ENCODE peak calls at places on chromosomes 12 and 14, in ten cellular contexts. One of them, this sample, is unnamed.
A peak's percentile ranks its signal among the peaks of the same experiment; 100 is the strongest.

GRCh38 chr14:76133103-76133502 is 18.6 kb upstream of the GPATCH2L start:
- DNase-seq in thyroid gland: peak; percentile 7
- DNase-seq in PC-3: peak; percentile 56
- DNase-seq in fibroblast of lung: peak; percentile 38
- DNase-seq in neural progenitor cell: peak; percentile 71
- DNase-seq in IMR-90: peak; percentile 24
- DNase-seq in aorta: no peak
- DNase-seq in heart right ventricle: no peak
- DNase-seq in Peyer's patch: no peak
- DNase-seq in hepatocyte: peak; percentile 50
- DNase-seq in this sample: no peak

GRCh38 chr12:139585-139984 is 73.0 kb downstream of the IQSEC3 start:
- DNase-seq in neural progenitor cell: peak; percentile 69
- DNase-seq in fibroblast of lung: peak; percentile 1
- DNase-seq in aorta: no peak
- DNase-seq in heart right ventricle: no peak
- DNase-seq in hepatocyte: peak; percentile 70
- DNase-seq in IMR-90: peak; percentile 20
- DNase-seq in thyroid gland: no peak
- DNase-seq in Peyer's patch: no peak
- DNase-seq in PC-3: no peak
- DNase-seq in this sample: no peak

GRCh38 chr12:49059385-49060232 is 985 bp downstream of the KMT2D start:
- DNase-seq in heart right ventricle: no peak
- DNase-seq in neural progenitor cell: peak; percentile 76
- DNase-seq in IMR-90: no peak
- DNase-seq in aorta: no peak
- DNase-seq in hepatocyte: peak; percentile 69
- DNase-seq in PC-3: peak; percentile 22
- DNase-seq in fibroblast of lung: peak; percentile 15
- DNase-seq in Peyer's patch: no peak
- DNase-seq in thyroid gland: peak; percentile 31
- DNase-seq in this sample: peak; percentile 38

GRCh38 chr14:102795060-102795925 is 18.0 kb downstream of the TRAF3 start:
- DNase-seq in PC-3: peak; percentile 83
- DNase-seq in neural progenitor cell: peak; percentile 26
- DNase-seq in heart right ventricle: peak; percentile 54
- DNase-seq in IMR-90: peak; percentile 91
- DNase-seq in thyroid gland: peak; percentile 60
- DNase-seq in Peyer's patch: peak; percentile 55
- DNase-seq in hepatocyte: peak; percentile 83
- DNase-seq in aorta: no peak
- DNase-seq in fibroblast of lung: peak; percentile 90
- DNase-seq in this sample: peak; percentile 86

GRCh38 chr12:724194-724855 is 28.1 kb upstream of the WNK1 start:
- DNase-seq in neural progenitor cell: no peak
- DNase-seq in thyroid gland: no peak
- DNase-seq in IMR-90: no peak
- DNase-seq in fibroblast of lung: no peak
- DNase-seq in hepatocyte: no peak
- DNase-seq in heart right ventricle: no peak
- DNase-seq in Peyer's patch: peak; percentile 29
- DNase-seq in PC-3: peak; percentile 58
- DNase-seq in aorta: no peak
- DNase-seq in this sample: no peak

GRCh38 chr12:121791671-121792496 is 1.6 kb downstream of the RHOF start:
- DNase-seq in thyroid gland: peak; percentile 65
- DNase-seq in aorta: no peak
- DNase-seq in fibroblast of lung: no peak
- DNase-seq in neural progenitor cell: no peak
- DNase-seq in heart right ventricle: no peak
- DNase-seq in hepatocyte: peak; percentile 76
- DNase-seq in IMR-90: no peak
- DNase-seq in PC-3: peak; percentile 96
- DNase-seq in Peyer's patch: no peak
- DNase-seq in this sample: peak; percentile 91

GRCh38 chr14:39431416-39432178 is 636 bp downstream of the FBXO33 start:
- DNase-seq in Peyer's patch: peak; percentile 56
- DNase-seq in PC-3: peak; percentile 40
- DNase-seq in thyroid gland: peak; percentile 56
- DNase-seq in heart right ventricle: peak; percentile 28
- DNase-seq in aorta: peak; percentile 82
- DNase-seq in fibroblast of lung: peak; percentile 24
- DNase-seq in hepatocyte: peak; percentile 70
- DNase-seq in neural progenitor cell: peak; percentile 73
- DNase-seq in IMR-90: peak; percentile 33
- DNase-seq in this sample: peak; percentile 53

GRCh38 chr12:94073441-94074051 is 74.8 kb upstream of the PLXNC1 start:
- DNase-seq in heart right ventricle: peak; percentile 23
- DNase-seq in fibroblast of lung: peak; percentile 14
- DNase-seq in neural progenitor cell: no peak
- DNase-seq in aorta: no peak
- DNase-seq in thyroid gland: peak; percentile 15
- DNase-seq in PC-3: no peak
- DNase-seq in IMR-90: peak; percentile 21
- DNase-seq in hepatocyte: no peak
- DNase-seq in Peyer's patch: no peak
- DNase-seq in this sample: no peak

GRCh38 chr14:70600382-70601157 is at the start of gene MED6:
- DNase-seq in fibroblast of lung: peak; percentile 91
- DNase-seq in Peyer's patch: peak; percentile 91
- DNase-seq in heart right ventricle: peak; percentile 96
- DNase-seq in aorta: peak; percentile 98
- DNase-seq in PC-3: peak; percentile 94
- DNase-seq in IMR-90: peak; percentile 86
- DNase-seq in hepatocyte: peak; percentile 97
- DNase-seq in neural progenitor cell: peak; percentile 97
- DNase-seq in thyroid gland: peak; percentile 94
- DNase-seq in this sample: peak; percentile 95

GRCh38 chr12:42511656-42512055 is 77.9 kb downstream of the PRICKLE1 start:
- DNase-seq in thyroid gland: no peak
- DNase-seq in Peyer's patch: no peak
- DNase-seq in IMR-90: no peak
- DNase-seq in neural progenitor cell: no peak
- DNase-seq in fibroblast of lung: no peak
- DNase-seq in aorta: no peak
- DNase-seq in heart right ventricle: no peak
- DNase-seq in PC-3: no peak
- DNase-seq in hepatocyte: no peak
- DNase-seq in this sample: no peak

GRCh38 chr12:10136637-10137205 is 6.7 kb upstream of the CLEC7A start:
- DNase-seq in IMR-90: no peak
- DNase-seq in hepatocyte: peak; percentile 20
- DNase-seq in thyroid gland: no peak
- DNase-seq in PC-3: no peak
- DNase-seq in heart right ventricle: no peak
- DNase-seq in fibroblast of lung: no peak
- DNase-seq in neural progenitor cell: no peak
- DNase-seq in Peyer's patch: no peak
- DNase-seq in aorta: no peak
- DNase-seq in this sample: peak; percentile 55

GRCh38 chr12:88472775-88473174 is 107.5 kb downstream of the KITLG start:
- DNase-seq in thyroid gland: no peak
- DNase-seq in PC-3: peak; percentile 61
- DNase-seq in hepatocyte: no peak
- DNase-seq in neural progenitor cell: no peak
- DNase-seq in heart right ventricle: no peak
- DNase-seq in aorta: no peak
- DNase-seq in Peyer's patch: no peak
- DNase-seq in fibroblast of lung: peak; percentile 37
- DNase-seq in IMR-90: peak; percentile 82
- DNase-seq in this sample: no peak

GRCh38 chr14:43143106-43143505 is 1364.0 kb downstream of the FSCB start:
- DNase-seq in PC-3: no peak
- DNase-seq in aorta: no peak
- DNase-seq in fibroblast of lung: no peak
- DNase-seq in IMR-90: no peak
- DNase-seq in thyroid gland: no peak
- DNase-seq in heart right ventricle: no peak
- DNase-seq in Peyer's patch: no peak
- DNase-seq in neural progenitor cell: no peak
- DNase-seq in hepatocyte: no peak
- DNase-seq in this sample: no peak

GRCh38 chr14:55957950-55958349 is 160.3 kb upstream of the PELI2 start:
- DNase-seq in thyroid gland: no peak
- DNase-seq in heart right ventricle: no peak
- DNase-seq in fibroblast of lung: no peak
- DNase-seq in aorta: no peak
- DNase-seq in PC-3: no peak
- DNase-seq in IMR-90: no peak
- DNase-seq in neural progenitor cell: peak; percentile 90
- DNase-seq in Peyer's patch: no peak
- DNase-seq in hepatocyte: no peak
- DNase-seq in this sample: no peak

GRCh38 chr12:41286426-41286825 is 98.3 kb downstream of the PDZRN4 start:
- DNase-seq in heart right ventricle: no peak
- DNase-seq in IMR-90: no peak
- DNase-seq in PC-3: peak; percentile 42
- DNase-seq in aorta: no peak
- DNase-seq in fibroblast of lung: no peak
- DNase-seq in neural progenitor cell: no peak
- DNase-seq in hepatocyte: peak; percentile 15
- DNase-seq in thyroid gland: no peak
- DNase-seq in Peyer's patch: no peak
- DNase-seq in this sample: no peak

DNA sequence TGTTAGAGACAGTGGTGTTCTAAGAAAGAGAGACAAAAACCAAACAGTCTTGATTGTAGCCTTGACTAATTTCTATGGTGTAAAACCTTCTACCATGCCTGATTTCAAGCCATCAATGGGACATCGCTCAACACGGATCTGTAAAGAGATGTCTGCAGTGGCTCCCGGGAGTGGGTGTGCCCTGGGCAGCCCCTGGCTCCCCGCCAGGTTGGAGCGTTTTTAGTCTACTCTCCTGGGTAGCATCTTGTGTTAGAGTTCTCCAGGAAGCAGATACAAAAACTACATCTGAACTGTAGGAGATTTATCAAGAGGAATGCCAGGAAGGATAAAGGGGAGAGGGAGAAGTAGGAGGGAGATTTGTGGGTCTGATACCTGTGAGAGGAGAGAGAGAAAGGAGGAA is 1212.9 kb downstream of the BCL11B start:
- DNase-seq in thyroid gland: no peak
- DNase-seq in hepatocyte: no peak
- DNase-seq in Peyer's patch: no peak
- DNase-seq in aorta: no peak
- DNase-seq in heart right ventricle: no peak
- DNase-seq in neural progenitor cell: no peak
- DNase-seq in fibroblast of lung: no peak
- DNase-seq in IMR-90: no peak
- DNase-seq in PC-3: no peak
- DNase-seq in this sample: no peak
- H3K9me3 ChIP-seq in thyroid gland: no peaks in the 10 kb centered on the region
- H3K9me3 ChIP-seq in hepatocyte: no peaks in the 10 kb centered on the region
- H3K9me3 ChIP-seq in Peyer's patch: no peaks in the 10 kb centered on the region
- H3K9me3 ChIP-seq in aorta: peaks cover 3% of the 10 kb centered on the region
- H3K9me3 ChIP-seq in heart right ventricle: no peaks in the 10 kb centered on the region
- H3K9me3 ChIP-seq in neural progenitor cell: no peaks in the 10 kb centered on the region
- H3K9me3 ChIP-seq in fibroblast of lung: no peaks in the 10 kb centered on the region
- H3K9me3 ChIP-seq in IMR-90: peaks cover 15% of the 10 kb centered on the region
- H3K9me3 ChIP-seq in PC-3: no peaks in the 10 kb centered on the region
- H3K9me3 ChIP-seq in this sample: no peaks in the 10 kb centered on the region

GRCh38 chr12:57157588-57158173 is 10.3 kb upstream of the LRP1-AS start:
- DNase-seq in fibroblast of lung: no peak
- DNase-seq in PC-3: no peak
- DNase-seq in hepatocyte: no peak
- DNase-seq in IMR-90: no peak
- DNase-seq in heart right ventricle: no peak
- DNase-seq in aorta: no peak
- DNase-seq in neural progenitor cell: no peak
- DNase-seq in thyroid gland: no peak
- DNase-seq in Peyer's patch: no peak
- DNase-seq in this sample: no peak

GRCh38 chr12:57154804-57155434 is 7.5 kb upstream of the LRP1-AS start:
- DNase-seq in PC-3: no peak
- DNase-seq in fibroblast of lung: no peak
- DNase-seq in Peyer's patch: no peak
- DNase-seq in IMR-90: no peak
- DNase-seq in neural progenitor cell: no peak
- DNase-seq in thyroid gland: no peak
- DNase-seq in aorta: no peak
- DNase-seq in heart right ventricle: no peak
- DNase-seq in hepatocyte: no peak
- DNase-seq in this sample: no peak

GRCh38 chr12:57158186-57158585 is 10.8 kb upstream of the LRP1-AS start:
- DNase-seq in fibroblast of lung: no peak
- DNase-seq in PC-3: no peak
- DNase-seq in thyroid gland: no peak
- DNase-seq in IMR-90: no peak
- DNase-seq in neural progenitor cell: no peak
- DNase-seq in Peyer's patch: no peak
- DNase-seq in hepatocyte: no peak
- DNase-seq in aorta: no peak
- DNase-seq in heart right ventricle: no peak
- DNase-seq in this sample: no peak

GRCh38 chr12:57158665-57159064 is 11.2 kb upstream of the LRP1-AS start:
- DNase-seq in fibroblast of lung: no peak
- DNase-seq in IMR-90: no peak
- DNase-seq in hepatocyte: no peak
- DNase-seq in aorta: no peak
- DNase-seq in neural progenitor cell: no peak
- DNase-seq in heart right ventricle: no peak
- DNase-seq in thyroid gland: no peak
- DNase-seq in PC-3: no peak
- DNase-seq in Peyer's patch: no peak
- DNase-seq in this sample: no peak

GRCh38 chr12:57156701-57157403 is 9.4 kb upstream of the LRP1-AS start:
- DNase-seq in neural progenitor cell: no peak
- DNase-seq in Peyer's patch: no peak
- DNase-seq in aorta: no peak
- DNase-seq in thyroid gland: no peak
- DNase-seq in fibroblast of lung: no peak
- DNase-seq in heart right ventricle: no peak
- DNase-seq in PC-3: no peak
- DNase-seq in IMR-90: no peak
- DNase-seq in hepatocyte: no peak
- DNase-seq in this sample: no peak
- H3K27ac ChIP-seq in neural progenitor cell: no peak overlapping the region
- H3K27ac ChIP-seq in Peyer's patch: no peak overlapping the region
- H3K27ac ChIP-seq in aorta: no peak overlapping the region
- H3K27ac ChIP-seq in thyroid gland: no peak overlapping the region
- H3K27ac ChIP-seq in fibroblast of lung: no peak overlapping the region
- H3K27ac ChIP-seq in heart right ventricle: no peak overlapping the region
- H3K27ac ChIP-seq in PC-3: no peak overlapping the region
- H3K27ac ChIP-seq in IMR-90: no peak overlapping the region
- H3K27ac ChIP-seq in hepatocyte: no peak overlapping the region
- H3K27ac ChIP-seq in this sample: no peak overlapping the region

GRCh38 chr14:104536942-104537612 is 42.5 kb upstream of the C14orf180 start:
- DNase-seq in thyroid gland: peak; percentile 9
- DNase-seq in heart right ventricle: no peak
- DNase-seq in PC-3: peak; percentile 43
- DNase-seq in hepatocyte: peak; percentile 82
- DNase-seq in fibroblast of lung: peak; percentile 3
- DNase-seq in IMR-90: peak; percentile 40
- DNase-seq in Peyer's patch: no peak
- DNase-seq in neural progenitor cell: no peak
- DNase-seq in aorta: no peak
- DNase-seq in this sample: no peak
- H3K9me3 ChIP-seq in thyroid gland: no peaks in the 10 kb centered on the region
- H3K9me3 ChIP-seq in heart right ventricle: peaks cover 4% of the 10 kb centered on the region
- H3K9me3 ChIP-seq in PC-3: no peaks in the 10 kb centered on the region
- H3K9me3 ChIP-seq in hepatocyte: no peaks in the 10 kb centered on the region
- H3K9me3 ChIP-seq in fibroblast of lung: no peaks in the 10 kb centered on the region
- H3K9me3 ChIP-seq in IMR-90: no peaks in the 10 kb centered on the region
- H3K9me3 ChIP-seq in Peyer's patch: no peaks in the 10 kb centered on the region
- H3K9me3 ChIP-seq in neural progenitor cell: no peaks in the 10 kb centered on the region
- H3K9me3 ChIP-seq in aorta: no peaks in the 10 kb centered on the region
- H3K9me3 ChIP-seq in this sample: no peaks in the 10 kb centered on the region

GRCh38 chr12:46562625-46563228 is 190.2 kb upstream of the SLC38A2 start:
- DNase-seq in aorta: no peak
- DNase-seq in heart right ventricle: no peak
- DNase-seq in PC-3: peak; percentile 95
- DNase-seq in Peyer's patch: no peak
- DNase-seq in thyroid gland: peak; percentile 8
- DNase-seq in fibroblast of lung: peak; percentile 81
- DNase-seq in IMR-90: peak; percentile 76
- DNase-seq in neural progenitor cell: no peak
- DNase-seq in hepatocyte: no peak
- DNase-seq in this sample: no peak
- H3K27ac ChIP-seq in aorta: no peak overlapping the region
- H3K27ac ChIP-seq in heart right ventricle: no peak overlapping the region
- H3K27ac ChIP-seq in PC-3: peak overlapping the region; percentile 98
- H3K27ac ChIP-seq in Peyer's patch: no peak overlapping the region
- H3K27ac ChIP-seq in thyroid gland: peak overlapping the region; percentile 45
- H3K27ac ChIP-seq in fibroblast of lung: no peak overlapping the region
- H3K27ac ChIP-seq in IMR-90: peak overlapping the region; percentile 56
- H3K27ac ChIP-seq in neural progenitor cell: no peak overlapping the region
- H3K27ac ChIP-seq in hepatocyte: no peak overlapping the region
- H3K27ac ChIP-seq in this sample: no peak overlapping the region